ENCODE peak calls at places on chromosomes 13 and 19, in six cellular contexts. One of them, this sample, is unnamed.

GRCh38 chr19:18274776-18275356 is 614 bp upstream of the IQCN start:
- DNase-seq in activated gamma-delta T cell treated with anti-CD3 and anti-CD28 coated beads, Interleukin-2, amount 50 U/mL, for 16 hours: no peak
- DNase-seq in progenitor cell of endocrine pancreas: no peak
- DNase-seq in stimulated activated CD4-positive, alpha-beta T cell treated with anti-CD3 and anti-CD28 coated beads, Interleukin-12 subunit alpha, Interleukin-12 subunit beta, amount 100 ng/mL, for 4 hours: no peak
- DNase-seq in amniotic stem cell: peak; percentile 70
- DNase-seq in right lobe of liver: peak; percentile 89
- DNase-seq in this sample: peak; percentile 90

GRCh38 chr19:41646589-41647204 is 19.8 kb upstream of the CEACAM4 start:
- DNase-seq in activated gamma-delta T cell treated with anti-CD3 and anti-CD28 coated beads, Interleukin-2, amount 50 U/mL, for 16 hours: peak; percentile 18
- DNase-seq in progenitor cell of endocrine pancreas: no peak
- DNase-seq in stimulated activated CD4-positive, alpha-beta T cell treated with anti-CD3 and anti-CD28 coated beads, Interleukin-12 subunit alpha, Interleukin-12 subunit beta, amount 100 ng/mL, for 4 hours: peak; percentile 55
- DNase-seq in amniotic stem cell: no peak
- DNase-seq in right lobe of liver: no peak
- DNase-seq in this sample: peak; percentile 32

GRCh38 chr13:70960841-70961443 is 852.7 kb upstream of the KLHL1 start:
- DNase-seq in activated gamma-delta T cell treated with anti-CD3 and anti-CD28 coated beads, Interleukin-2, amount 50 U/mL, for 16 hours: no peak
- DNase-seq in progenitor cell of endocrine pancreas: no peak
- DNase-seq in stimulated activated CD4-positive, alpha-beta T cell treated with anti-CD3 and anti-CD28 coated beads, Interleukin-12 subunit alpha, Interleukin-12 subunit beta, amount 100 ng/mL, for 4 hours: no peak
- DNase-seq in amniotic stem cell: peak; percentile 0
- DNase-seq in right lobe of liver: no peak
- DNase-seq in this sample: no peak

GRCh38 chr13:73844986-73845385 is 289.2 kb downstream of the KLF12 start:
- DNase-seq in activated gamma-delta T cell treated with anti-CD3 and anti-CD28 coated beads, Interleukin-2, amount 50 U/mL, for 16 hours: no peak
- DNase-seq in progenitor cell of endocrine pancreas: no peak
- DNase-seq in stimulated activated CD4-positive, alpha-beta T cell treated with anti-CD3 and anti-CD28 coated beads, Interleukin-12 subunit alpha, Interleukin-12 subunit beta, amount 100 ng/mL, for 4 hours: no peak
- DNase-seq in amniotic stem cell: no peak
- DNase-seq in right lobe of liver: no peak
- DNase-seq in this sample: no peak

GRCh38 chr13:72763411-72763810 is 18.3 kb downstream of the DIS3 start:
- DNase-seq in activated gamma-delta T cell treated with anti-CD3 and anti-CD28 coated beads, Interleukin-2, amount 50 U/mL, for 16 hours: no peak
- DNase-seq in progenitor cell of endocrine pancreas: no peak
- DNase-seq in stimulated activated CD4-positive, alpha-beta T cell treated with anti-CD3 and anti-CD28 coated beads, Interleukin-12 subunit alpha, Interleukin-12 subunit beta, amount 100 ng/mL, for 4 hours: no peak
- DNase-seq in amniotic stem cell: no peak
- DNase-seq in right lobe of liver: no peak
- DNase-seq in this sample: no peak

GRCh38 chr13:78102121-78102677 is 183.6 kb upstream of the EDNRB start:
- DNase-seq in activated gamma-delta T cell treated with anti-CD3 and anti-CD28 coated beads, Interleukin-2, amount 50 U/mL, for 16 hours: no peak
- DNase-seq in progenitor cell of endocrine pancreas: no peak
- DNase-seq in stimulated activated CD4-positive, alpha-beta T cell treated with anti-CD3 and anti-CD28 coated beads, Interleukin-12 subunit alpha, Interleukin-12 subunit beta, amount 100 ng/mL, for 4 hours: no peak
- DNase-seq in amniotic stem cell: no peak
- DNase-seq in right lobe of liver: no peak
- DNase-seq in this sample: peak; percentile 22

GRCh38 chr13:30398601-30399072 is 23.7 kb upstream of the UBE2L5 start:
- DNase-seq in activated gamma-delta T cell treated with anti-CD3 and anti-CD28 coated beads, Interleukin-2, amount 50 U/mL, for 16 hours: no peak
- DNase-seq in progenitor cell of endocrine pancreas: no peak
- DNase-seq in stimulated activated CD4-positive, alpha-beta T cell treated with anti-CD3 and anti-CD28 coated beads, Interleukin-12 subunit alpha, Interleukin-12 subunit beta, amount 100 ng/mL, for 4 hours: no peak
- DNase-seq in amniotic stem cell: no peak
- DNase-seq in right lobe of liver: peak; percentile 71
- DNase-seq in this sample: no peak

GRCh38 chr13:32622827-32623226 is 36.6 kb downstream of the PDS5B start:
- DNase-seq in activated gamma-delta T cell treated with anti-CD3 and anti-CD28 coated beads, Interleukin-2, amount 50 U/mL, for 16 hours: no peak
- DNase-seq in progenitor cell of endocrine pancreas: no peak
- DNase-seq in stimulated activated CD4-positive, alpha-beta T cell treated with anti-CD3 and anti-CD28 coated beads, Interleukin-12 subunit alpha, Interleukin-12 subunit beta, amount 100 ng/mL, for 4 hours: no peak
- DNase-seq in amniotic stem cell: no peak
- DNase-seq in right lobe of liver: no peak
- DNase-seq in this sample: no peak

GRCh38 chr13:111323950-111324651 is 3.7 kb downstream of the TEX29 start:
- DNase-seq in activated gamma-delta T cell treated with anti-CD3 and anti-CD28 coated beads, Interleukin-2, amount 50 U/mL, for 16 hours: no peak
- DNase-seq in progenitor cell of endocrine pancreas: no peak
- DNase-seq in stimulated activated CD4-positive, alpha-beta T cell treated with anti-CD3 and anti-CD28 coated beads, Interleukin-12 subunit alpha, Interleukin-12 subunit beta, amount 100 ng/mL, for 4 hours: no peak
- DNase-seq in amniotic stem cell: no peak
- DNase-seq in right lobe of liver: no peak
- DNase-seq in this sample: no peak

GRCh38 chr13:111283991-111284390 is 36.5 kb upstream of the TEX29 start:
- DNase-seq in activated gamma-delta T cell treated with anti-CD3 and anti-CD28 coated beads, Interleukin-2, amount 50 U/mL, for 16 hours: no peak
- DNase-seq in progenitor cell of endocrine pancreas: no peak
- DNase-seq in stimulated activated CD4-positive, alpha-beta T cell treated with anti-CD3 and anti-CD28 coated beads, Interleukin-12 subunit alpha, Interleukin-12 subunit beta, amount 100 ng/mL, for 4 hours: no peak
- DNase-seq in amniotic stem cell: no peak
- DNase-seq in right lobe of liver: no peak
- DNase-seq in this sample: no peak

GRCh38 chr19:35671818-35672217 is 5.5 kb downstream of the UPK1A start:
- DNase-seq in activated gamma-delta T cell treated with anti-CD3 and anti-CD28 coated beads, Interleukin-2, amount 50 U/mL, for 16 hours: no peak
- DNase-seq in progenitor cell of endocrine pancreas: no peak
- DNase-seq in stimulated activated CD4-positive, alpha-beta T cell treated with anti-CD3 and anti-CD28 coated beads, Interleukin-12 subunit alpha, Interleukin-12 subunit beta, amount 100 ng/mL, for 4 hours: no peak
- DNase-seq in amniotic stem cell: no peak
- DNase-seq in right lobe of liver: no peak
- DNase-seq in this sample: no peak

GRCh38 chr13:94309997-94310842 is 169.3 kb downstream of the DCT start:
- DNase-seq in activated gamma-delta T cell treated with anti-CD3 and anti-CD28 coated beads, Interleukin-2, amount 50 U/mL, for 16 hours: no peak
- DNase-seq in progenitor cell of endocrine pancreas: no peak
- DNase-seq in stimulated activated CD4-positive, alpha-beta T cell treated with anti-CD3 and anti-CD28 coated beads, Interleukin-12 subunit alpha, Interleukin-12 subunit beta, amount 100 ng/mL, for 4 hours: no peak
- DNase-seq in amniotic stem cell: peak; percentile 30
- DNase-seq in right lobe of liver: no peak
- DNase-seq in this sample: peak; percentile 52

GRCh38 chr13:67150608-67151007 is 79.5 kb downstream of the PCDH9 start:
- DNase-seq in activated gamma-delta T cell treated with anti-CD3 and anti-CD28 coated beads, Interleukin-2, amount 50 U/mL, for 16 hours: no peak
- DNase-seq in progenitor cell of endocrine pancreas: no peak
- DNase-seq in stimulated activated CD4-positive, alpha-beta T cell treated with anti-CD3 and anti-CD28 coated beads, Interleukin-12 subunit alpha, Interleukin-12 subunit beta, amount 100 ng/mL, for 4 hours: no peak
- DNase-seq in amniotic stem cell: no peak
- DNase-seq in right lobe of liver: no peak
- DNase-seq in this sample: no peak

GRCh38 chr13:21511841-21512240 is 52.7 kb upstream of the ZDHHC20 start:
- DNase-seq in activated gamma-delta T cell treated with anti-CD3 and anti-CD28 coated beads, Interleukin-2, amount 50 U/mL, for 16 hours: no peak
- DNase-seq in progenitor cell of endocrine pancreas: no peak
- DNase-seq in stimulated activated CD4-positive, alpha-beta T cell treated with anti-CD3 and anti-CD28 coated beads, Interleukin-12 subunit alpha, Interleukin-12 subunit beta, amount 100 ng/mL, for 4 hours: no peak
- DNase-seq in amniotic stem cell: no peak
- DNase-seq in right lobe of liver: no peak
- DNase-seq in this sample: no peak